ENCODE peak calls at places on chromosomes 5 and 9, in four cellular contexts. One of them, this sample, is unnamed.

GRCh38 chr5:133130387-133131118 is 78.7 kb downstream of the HSPA4 start:
- DNase-seq in neuronal stem cell: no peak
- DNase-seq in H9: no peak
- DNase-seq in IMR-90: no peak
- DNase-seq in this sample: no peak

GRCh38 chr5:115168829-115169391 is 798 bp downstream of the TRIM36 start:
- DNase-seq in H9: peak
- DNase-seq in neuronal stem cell: peak
- DNase-seq in IMR-90: no peak
- DNase-seq in this sample: no peak

GRCh38 chr5:172491481-172491880 is 37.2 kb upstream of the SH3PXD2B start:
- DNase-seq in neuronal stem cell: no peak
- DNase-seq in H9: peak
- DNase-seq in IMR-90: no peak
- DNase-seq in this sample: no peak

GRCh38 chr5:154653764-154654483 is 101.3 kb upstream of the LARP1 start:
- DNase-seq in IMR-90: no peak
- DNase-seq in H9: no peak
- DNase-seq in neuronal stem cell: no peak
- DNase-seq in this sample: peak

GRCh38 chr5:150311015-150311692 is 8.4 kb upstream of the ARSI start:
- DNase-seq in IMR-90: no peak
- DNase-seq in H9: no peak
- DNase-seq in neuronal stem cell: no peak
- DNase-seq in this sample: no peak

GRCh38 chr5:10367586-10367985 is 14.1 kb downstream of the MARCHF6 start:
- DNase-seq in neuronal stem cell: no peak
- DNase-seq in IMR-90: no peak
- DNase-seq in H9: no peak
- DNase-seq in this sample: no peak

GRCh38 chr5:3429962-3430361 is 165.7 kb upstream of the IRX1 start:
- DNase-seq in IMR-90: no peak
- DNase-seq in H9: no peak
- DNase-seq in neuronal stem cell: no peak
- DNase-seq in this sample: no peak

GRCh38 chr5:53481887-53482716 is 1.7 kb downstream of the FST start:
- DNase-seq in H9: peak
- DNase-seq in neuronal stem cell: peak
- DNase-seq in IMR-90: peak
- DNase-seq in this sample: peak

GRCh38 chr9:131254107-131254491 is 22.2 kb downstream of the FAM78A start:
- DNase-seq in H9: no peak
- DNase-seq in neuronal stem cell: no peak
- DNase-seq in IMR-90: no peak
- DNase-seq in this sample: peak

GRCh38 chr5:128539038-128539429 is 989 bp upstream of the FBN2 start:
- DNase-seq in IMR-90: no peak
- DNase-seq in H9: no peak
- DNase-seq in neuronal stem cell: no peak
- DNase-seq in this sample: peak

GRCh38 chr5:178212241-178213002 is 8.1 kb downstream of the HNRNPAB start:
- DNase-seq in H9: no peak
- DNase-seq in neuronal stem cell: no peak
- DNase-seq in IMR-90: no peak
- DNase-seq in this sample: no peak

GRCh38 chr5:12019306-12019705 is 115.1 kb upstream of the CTNND2 start:
- DNase-seq in neuronal stem cell: no peak
- DNase-seq in H9: no peak
- DNase-seq in IMR-90: no peak
- DNase-seq in this sample: no peak

GRCh38 chr5:78920604-78921003 is 64.5 kb downstream of the ARSB start:
- DNase-seq in H9: no peak
- DNase-seq in IMR-90: peak
- DNase-seq in neuronal stem cell: no peak
- DNase-seq in this sample: peak

GRCh38 chr5:67831081-67831480 is 384.5 kb upstream of the PIK3R1 start:
- DNase-seq in IMR-90: no peak
- DNase-seq in neuronal stem cell: no peak
- DNase-seq in H9: no peak
- DNase-seq in this sample: no peak

GRCh38 chr5:88680253-88681132 is 202.5 kb downstream of the MEF2C start:
- DNase-seq in IMR-90: peak
- DNase-seq in H9: peak
- DNase-seq in neuronal stem cell: no peak
- DNase-seq in this sample: peak

GRCh38 chr9:70410368-70410767 is 4.1 kb downstream of the KLF9 start:
- DNase-seq in neuronal stem cell: no peak
- DNase-seq in IMR-90: peak
- DNase-seq in H9: no peak
- DNase-seq in this sample: peak

GRCh38 chr5:119353686-119354366 is 2.0 kb upstream of the TNFAIP8 start:
- DNase-seq in neuronal stem cell: no peak
- DNase-seq in IMR-90: no peak
- DNase-seq in H9: no peak
- DNase-seq in this sample: no peak

GRCh38 chr5:1516615-1517601 is 6.9 kb downstream of the LPCAT1 start:
- DNase-seq in IMR-90: peak
- DNase-seq in neuronal stem cell: no peak
- DNase-seq in H9: peak
- DNase-seq in this sample: peak

GRCh38 chr5:126104951-126105350 is 318.3 kb upstream of the GRAMD2B start:
- DNase-seq in neuronal stem cell: no peak
- DNase-seq in H9: no peak
- DNase-seq in IMR-90: no peak
- DNase-seq in this sample: no peak

GRCh38 chr9:122810306-122810946 is 10.5 kb downstream of the OR1K1 start:
- DNase-seq in neuronal stem cell: peak
- DNase-seq in H9: peak
- DNase-seq in IMR-90: peak
- DNase-seq in this sample: peak

GRCh38 chr5:1723957-1724821 is 75.4 kb downstream of the MRPL36 start:
- DNase-seq in neuronal stem cell: no peak
- DNase-seq in IMR-90: no peak
- DNase-seq in H9: no peak
- DNase-seq in this sample: no peak

GRCh38 chr5:64680289-64680688 is 10.0 kb upstream of the SHISAL2B start:
- DNase-seq in neuronal stem cell: no peak
- DNase-seq in H9: peak
- DNase-seq in IMR-90: no peak
- DNase-seq in this sample: peak

GRCh38 chr9:112443200-112443599 is 43.4 kb upstream of the KIAA1958 start:
- DNase-seq in neuronal stem cell: no peak
- DNase-seq in IMR-90: peak
- DNase-seq in H9: no peak
- DNase-seq in this sample: peak

GRCh38 chr5:59436364-59437158 is 457.0 kb downstream of the PDE4D start:
- DNase-seq in IMR-90: no peak
- DNase-seq in neuronal stem cell: no peak
- DNase-seq in H9: no peak
- DNase-seq in this sample: no peak

GRCh38 chr5:35177783-35178182 is 52.5 kb downstream of the PRLR start:
- DNase-seq in IMR-90: no peak
- DNase-seq in H9: no peak
- DNase-seq in neuronal stem cell: no peak
- DNase-seq in this sample: no peak

GRCh38 chr5:96023518-96023917 is 61.9 kb upstream of the ELL2 start:
- DNase-seq in neuronal stem cell: no peak
- DNase-seq in H9: no peak
- DNase-seq in IMR-90: peak
- DNase-seq in this sample: peak
- H2BK15ac ChIP-seq in neuronal stem cell: no peak
- H2BK15ac ChIP-seq in H9: no peak
- H2BK15ac ChIP-seq in IMR-90: peak
- H2BK15ac ChIP-seq in this sample: no peak

GRCh38 chr5:181199881-181200282 is 5.1 kb downstream of the TRIM7 start:
- DNase-seq in H9: no peak
- DNase-seq in neuronal stem cell: no peak
- DNase-seq in IMR-90: no peak
- DNase-seq in this sample: no peak

GRCh38 chr5:181198905-181199519 is 6.0 kb downstream of the TRIM7 start:
- DNase-seq in neuronal stem cell: no peak
- DNase-seq in IMR-90: no peak
- DNase-seq in H9: no peak
- DNase-seq in this sample: no peak

GRCh38 chr5:181198106-181198685 is 6.8 kb downstream of the TRIM7 start:
- DNase-seq in H9: no peak
- DNase-seq in neuronal stem cell: no peak
- DNase-seq in IMR-90: no peak
- DNase-seq in this sample: no peak

GRCh38 chr5:181203093-181203711 is 1.8 kb downstream of the TRIM7 start:
- DNase-seq in IMR-90: peak
- DNase-seq in neuronal stem cell: no peak
- DNase-seq in H9: no peak
- DNase-seq in this sample: peak

DNA sequence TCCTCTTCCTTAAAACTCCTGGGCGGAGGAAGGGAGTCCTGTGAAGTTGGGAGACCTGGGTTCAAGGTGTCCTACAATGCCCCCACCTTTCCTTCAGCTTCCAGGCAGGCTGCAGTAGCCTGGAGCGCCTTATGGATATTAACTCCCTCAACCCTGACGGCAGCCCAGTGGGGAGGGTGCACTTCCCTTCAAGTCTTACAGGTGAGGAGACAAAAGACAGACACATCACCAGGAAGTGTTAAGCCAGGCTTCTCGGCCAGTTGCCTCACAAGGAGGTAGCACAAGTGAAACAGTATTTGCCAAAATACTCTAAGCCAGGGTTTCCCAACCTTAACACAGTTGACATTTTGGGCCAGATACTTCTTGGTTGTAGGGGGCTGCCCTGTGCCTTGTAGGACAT is 4.2 kb downstream of the TRIM7 start:
- DNase-seq in neuronal stem cell: no peak
- DNase-seq in IMR-90: no peak
- DNase-seq in H9: peak
- DNase-seq in this sample: no peak
- H3K23ac ChIP-seq in neuronal stem cell: no peak
- H3K23ac ChIP-seq in IMR-90: no peak
- H3K23ac ChIP-seq in H9: no peak
- H3K23ac ChIP-seq in this sample: no peak

DNA sequence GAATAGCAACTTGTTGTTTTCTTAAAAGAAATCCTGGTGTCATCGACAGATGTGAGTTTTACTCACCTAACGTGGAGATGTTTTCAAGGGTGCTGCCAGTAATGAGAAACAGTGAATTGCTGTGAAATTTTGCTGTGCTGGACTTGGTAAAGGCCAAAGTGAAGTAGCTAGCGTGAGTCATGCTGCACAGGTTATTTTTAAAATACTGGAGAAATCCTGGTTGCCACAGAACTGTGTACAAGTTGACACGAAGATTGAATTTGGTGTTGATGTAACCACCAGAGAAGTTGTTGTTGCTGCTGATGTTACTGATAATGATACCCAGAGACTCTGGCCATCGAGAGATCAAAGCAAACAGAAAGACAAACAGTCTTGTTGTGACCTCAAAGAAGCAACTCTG is 187.9 kb upstream of the NFIL3 start:
- DNase-seq in neuronal stem cell: no peak
- DNase-seq in H9: no peak
- DNase-seq in IMR-90: peak
- DNase-seq in this sample: peak
- H2AFZ ChIP-seq in neuronal stem cell: no peak
- H2AFZ ChIP-seq in H9: no peak
- H2AFZ ChIP-seq in IMR-90: no peak
- H2AFZ ChIP-seq in this sample: no peak

GRCh38 chr5:73268826-73269225 is 95.8 kb downstream of the TMEM174 start:
- DNase-seq in H9: no peak
- DNase-seq in IMR-90: no peak
- DNase-seq in neuronal stem cell: no peak
- DNase-seq in this sample: no peak
- H2BK15ac ChIP-seq in H9: no peak
- H2BK15ac ChIP-seq in IMR-90: no peak
- H2BK15ac ChIP-seq in neuronal stem cell: no peak
- H2BK15ac ChIP-seq in this sample: no peak

GRCh38 chr9:98929096-98929495 is 14.6 kb upstream of the COL15A1 start:
- DNase-seq in H9: no peak
- DNase-seq in neuronal stem cell: no peak
- DNase-seq in IMR-90: peak
- DNase-seq in this sample: no peak
- H3K23ac ChIP-seq in H9: no peak
- H3K23ac ChIP-seq in neuronal stem cell: no peak
- H3K23ac ChIP-seq in IMR-90: no peak
- H3K23ac ChIP-seq in this sample: no peak

GRCh38 chr5:56761486-56761885 is 53.9 kb upstream of the MAP3K1 start:
- DNase-seq in IMR-90: no peak
- DNase-seq in neuronal stem cell: no peak
- DNase-seq in H9: no peak
- DNase-seq in this sample: no peak

GRCh38 chr5:56766926-56767325 is 48.4 kb upstream of the MAP3K1 start:
- DNase-seq in IMR-90: no peak
- DNase-seq in H9: no peak
- DNase-seq in neuronal stem cell: no peak
- DNase-seq in this sample: no peak

GRCh38 chr5:56760723-56761122 is 54.6 kb upstream of the MAP3K1 start:
- DNase-seq in IMR-90: no peak
- DNase-seq in H9: no peak
- DNase-seq in neuronal stem cell: peak
- DNase-seq in this sample: no peak

GRCh38 chr5:56763182-56763581 is 52.2 kb upstream of the MAP3K1 start:
- DNase-seq in neuronal stem cell: no peak
- DNase-seq in IMR-90: no peak
- DNase-seq in H9: no peak
- DNase-seq in this sample: no peak

DNA sequence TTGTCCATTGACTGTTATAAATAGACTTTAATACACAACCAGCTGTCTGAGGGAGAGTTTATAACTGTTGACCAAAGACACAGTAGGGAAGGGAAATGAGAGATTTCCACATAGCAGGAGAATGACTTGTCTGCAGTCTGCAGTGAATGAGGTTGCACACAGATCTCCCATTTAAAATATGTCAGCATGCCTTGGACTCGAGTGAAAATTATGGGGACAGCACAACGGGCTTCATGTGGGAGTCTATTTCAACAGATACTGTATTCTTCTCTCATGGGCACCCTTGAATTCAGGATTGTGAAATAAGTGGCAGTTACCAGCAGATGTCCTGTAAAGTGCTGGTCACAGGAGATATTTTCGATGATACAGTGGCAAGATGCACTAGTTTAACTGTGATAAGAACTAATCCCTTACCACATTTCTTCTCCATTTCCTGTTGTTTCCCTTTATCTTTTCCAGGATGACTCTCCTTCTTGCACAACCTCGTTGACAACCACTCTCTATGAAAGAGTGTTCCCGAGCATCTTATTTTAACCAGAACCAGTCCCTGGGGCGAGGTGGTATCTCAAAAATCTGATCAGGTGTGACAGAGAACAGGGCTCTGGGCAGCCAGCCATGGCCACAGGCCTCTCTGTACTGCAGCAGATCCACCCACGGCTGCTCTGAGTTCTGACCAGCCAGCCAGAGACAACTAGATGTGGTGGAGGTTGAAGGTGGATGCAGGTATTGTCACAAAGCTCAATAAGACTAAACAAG is 51.5 kb upstream of the MAP3K1 start:
- DNase-seq in IMR-90: peak
- DNase-seq in neuronal stem cell: no peak
- DNase-seq in H9: no peak
- DNase-seq in this sample: peak
- H2AFZ ChIP-seq in IMR-90: peak
- H2AFZ ChIP-seq in neuronal stem cell: no peak
- H2AFZ ChIP-seq in H9: peak
- H2AFZ ChIP-seq in this sample: peak

This sample was measured in mesenchymal stem cell.